ENCODE peak calls at places on chromosomes 2 and 18, in ten cellular contexts. M, Y, U, T, Z, A, G, S, B and W are unnamed samples.

GRCh38 chr2:40315684-40316083 is 136.2 kb downstream of the SLC8A1 start:
- DNase-seq in M (peak), Y (no peak), U (no peak), T (no peak), Z (no peak), A (no peak), G (no peak), S (peak), B (no peak), W (no peak)

GRCh38 chr18:70650878-70651277 is 362.0 kb downstream of the SOCS6 start:
- DNase-seq in M (no peak), Y (no peak), U (no peak), T (no peak), Z (no peak), A (no peak), G (no peak), S (no peak), B (no peak), W (no peak)

GRCh38 chr2:168254158-168254935 is 7.0 kb upstream of the STK39 start:
- DNase-seq in M (no peak), Y (no peak), U (no peak), T (no peak), Z (no peak), A (no peak), G (no peak), S (no peak), B (peak), W (no peak)

GRCh38 chr2:172751564-172751963 is 15.9 kb downstream of the RAPGEF4 start:
- DNase-seq in M (no peak), Y (no peak), U (no peak), T (no peak), Z (no peak), A (no peak), G (no peak), S (no peak), B (no peak), W (no peak)

GRCh38 chr2:31260870-31261269 is 26.9 kb downstream of the EHD3 start:
- DNase-seq in M (no peak), Y (no peak), U (no peak), T (no peak), Z (no peak), A (no peak), G (no peak), S (no peak), B (no peak), W (no peak)

GRCh38 chr2:201261471-201261870 is 1.1 kb downstream of the CASP8 start:
- DNase-seq in M (no peak), Y (peak), U (peak), T (peak), Z (no peak), A (no peak), G (no peak), S (no peak), B (no peak), W (no peak)

GRCh38 chr18:69402219-69402989 is 1.7 kb downstream of the DOK6 start:
- DNase-seq in M (no peak), Y (no peak), U (no peak), T (no peak), Z (no peak), A (no peak), G (no peak), S (no peak), B (peak), W (no peak)

GRCh38 chr18:11654736-11655604 is 34.1 kb upstream of the GNAL start:
- DNase-seq in M (peak), Y (peak), U (peak), T (peak), Z (peak), A (peak), G (peak), S (peak), B (no peak), W (no peak)

GRCh38 chr2:164030623-164031022 is 294.8 kb upstream of the FIGN start:
- DNase-seq in M (no peak), Y (no peak), U (no peak), T (no peak), Z (no peak), A (no peak), G (no peak), S (no peak), B (no peak), W (no peak)

GRCh38 chr18:5440297-5440696 is 103.5 kb downstream of the EPB41L3 start:
- DNase-seq in M (no peak), Y (peak), U (no peak), T (no peak), Z (no peak), A (no peak), G (no peak), S (no peak), B (no peak), W (no peak)

GRCh38 chr2:158745067-158745865 is 49.9 kb upstream of the DAPL1 start:
- DNase-seq in M (peak), Y (peak), U (peak), T (peak), Z (peak), A (peak), G (peak), S (peak), B (peak), W (no peak)
- TF ChIP-seq POLR2A in M (no peak), Y (no peak), U (no peak), T (no peak), Z (no peak), A (no peak), G (no peak), S (no peak), B (no peak), W (no peak)

DNA sequence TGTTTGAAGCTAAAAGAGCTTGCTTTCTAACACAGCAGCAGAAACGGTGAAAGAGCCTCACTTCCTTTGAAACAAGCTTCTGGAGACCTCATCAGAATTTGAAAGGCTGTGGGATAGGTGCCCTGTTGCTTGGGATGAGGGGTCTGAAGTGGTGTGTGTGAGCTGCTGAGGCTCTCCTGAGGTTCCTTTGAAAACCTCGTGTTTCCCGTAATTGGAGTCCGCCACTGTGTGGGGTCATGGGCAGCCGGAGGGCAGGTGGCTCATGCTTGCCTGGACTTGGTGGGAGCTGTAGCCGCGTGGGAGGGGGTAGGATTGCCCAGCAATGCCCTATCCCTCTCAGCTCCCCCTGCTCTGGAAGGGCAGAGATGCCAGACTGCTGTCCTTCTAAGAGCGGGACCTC is 34.4 kb downstream of the CABLES1 start:
- DNase-seq in M (no peak), Y (no peak), U (no peak), T (no peak), Z (no peak), A (no peak), G (no peak), S (no peak), B (no peak), W (no peak)
- TF ChIP-seq POLR2A in M (no peak), Y (no peak), U (no peak), T (no peak), Z (no peak), A (no peak), G (no peak), S (no peak), B (no peak), W (no peak)

GRCh38 chr2:188276255-188276654 is 15.4 kb upstream of the GULP1 start:
- DNase-seq in M (no peak), Y (no peak), U (no peak), T (no peak), Z (no peak), A (no peak), G (no peak), S (no peak), B (no peak), W (no peak)
- TF ChIP-seq POLR2A in M (no peak), Y (no peak), U (no peak), T (no peak), Z (no peak), A (no peak), G (no peak), S (no peak), B (no peak), W (no peak)

GRCh38 chr18:2571200-2572143 is at the start of the genes METTL4 and NDC80:
- DNase-seq in M (peak), Y (peak), U (peak), T (peak), Z (peak), A (peak), G (peak), S (peak), B (peak), W (peak)
- TF ChIP-seq POLR2A in M (no peak), Y (peak), U (peak), T (peak), Z (peak), A (peak), G (no peak), S (no peak), B (peak), W (peak)

GRCh38 chr2:241859017-241859435 is 332 bp upstream of the PDCD1 start:
- DNase-seq in M (no peak), Y (no peak), U (no peak), T (no peak), Z (no peak), A (no peak), G (peak), S (no peak), B (no peak), W (peak)

GRCh38 chr2:241859436-241860183 is 916 bp upstream of the PDCD1 start:
- DNase-seq in M (no peak), Y (no peak), U (peak), T (peak), Z (no peak), A (no peak), G (peak), S (peak), B (no peak), W (peak)

GRCh38 chr2:241857041-241857541 is 1.6 kb downstream of the PDCD1 start:
- DNase-seq in M (no peak), Y (no peak), U (no peak), T (no peak), Z (no peak), A (no peak), G (no peak), S (no peak), B (no peak), W (peak)

GRCh38 chr2:241857572-241858121 is 1.0 kb downstream of the PDCD1 start:
- DNase-seq in M (no peak), Y (no peak), U (no peak), T (no peak), Z (no peak), A (no peak), G (no peak), S (no peak), B (no peak), W (no peak)

DNA sequence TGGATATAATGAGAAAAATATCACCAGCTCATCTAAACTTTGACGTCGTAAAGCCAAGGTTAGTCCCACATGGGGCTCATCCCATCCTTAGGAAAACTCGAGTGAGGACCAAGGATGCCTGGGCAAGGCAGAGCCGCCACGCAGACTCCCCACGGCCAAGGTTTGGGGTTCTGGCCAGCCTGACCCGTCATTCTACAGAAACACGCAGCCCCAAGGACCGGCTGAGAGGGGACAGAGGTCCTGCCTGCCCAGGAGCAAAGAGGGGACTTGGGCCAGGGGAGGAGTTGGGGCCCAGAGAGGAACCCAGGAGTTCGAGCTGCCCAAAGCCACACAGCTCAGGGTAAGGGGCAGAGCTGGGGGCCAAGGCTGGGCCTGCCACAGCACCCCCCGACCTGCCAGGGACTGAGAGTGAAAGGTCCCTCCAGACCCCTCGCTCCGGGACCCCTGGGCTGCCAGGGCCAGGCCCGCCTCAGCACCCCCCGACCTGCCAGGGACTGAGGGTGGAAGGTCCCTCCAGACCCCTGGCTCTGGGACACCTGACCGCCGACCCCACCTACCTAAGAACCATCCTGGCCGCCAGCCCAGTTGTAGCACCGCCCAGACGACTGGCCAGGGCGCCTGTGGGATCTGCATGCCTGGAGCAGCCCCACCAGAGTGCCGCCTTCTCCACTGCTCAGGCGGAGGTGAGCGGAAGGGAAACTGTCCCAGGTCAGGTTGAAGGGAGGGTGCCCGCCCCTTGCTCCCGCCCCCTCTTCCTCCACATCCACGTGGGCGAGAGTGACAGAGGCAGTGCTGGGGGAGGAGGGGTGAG is at the start of gene PDCD1:
- DNase-seq in M (no peak), Y (no peak), U (peak), T (peak), Z (peak), A (no peak), G (peak), S (peak), B (peak), W (peak)
- TF ChIP-seq POLR2A in M (no peak), Y (no peak), U (no peak), T (no peak), Z (no peak), A (no peak), G (no peak), S (no peak), B (no peak), W (no peak)

GRCh38 chr2:113245276-113245711 is 33.4 kb downstream of the PAX8 start:
- DNase-seq in M (no peak), Y (no peak), U (no peak), T (no peak), Z (no peak), A (no peak), G (no peak), S (no peak), B (peak), W (no peak)

GRCh38 chr2:113242318-113242717 is 36.4 kb downstream of the PAX8 start:
- DNase-seq in M (no peak), Y (no peak), U (no peak), T (no peak), Z (no peak), A (no peak), G (no peak), S (no peak), B (no peak), W (no peak)

GRCh38 chr2:113240150-113240914 is 38.4 kb downstream of the PAX8 start:
- DNase-seq in M (peak), Y (peak), U (peak), T (peak), Z (peak), A (peak), G (peak), S (peak), B (no peak), W (peak)

GRCh38 chr2:113237604-113238003 is 41.1 kb downstream of the PAX8 start:
- DNase-seq in M (no peak), Y (no peak), U (no peak), T (no peak), Z (no peak), A (no peak), G (no peak), S (no peak), B (peak), W (no peak)

DNA sequence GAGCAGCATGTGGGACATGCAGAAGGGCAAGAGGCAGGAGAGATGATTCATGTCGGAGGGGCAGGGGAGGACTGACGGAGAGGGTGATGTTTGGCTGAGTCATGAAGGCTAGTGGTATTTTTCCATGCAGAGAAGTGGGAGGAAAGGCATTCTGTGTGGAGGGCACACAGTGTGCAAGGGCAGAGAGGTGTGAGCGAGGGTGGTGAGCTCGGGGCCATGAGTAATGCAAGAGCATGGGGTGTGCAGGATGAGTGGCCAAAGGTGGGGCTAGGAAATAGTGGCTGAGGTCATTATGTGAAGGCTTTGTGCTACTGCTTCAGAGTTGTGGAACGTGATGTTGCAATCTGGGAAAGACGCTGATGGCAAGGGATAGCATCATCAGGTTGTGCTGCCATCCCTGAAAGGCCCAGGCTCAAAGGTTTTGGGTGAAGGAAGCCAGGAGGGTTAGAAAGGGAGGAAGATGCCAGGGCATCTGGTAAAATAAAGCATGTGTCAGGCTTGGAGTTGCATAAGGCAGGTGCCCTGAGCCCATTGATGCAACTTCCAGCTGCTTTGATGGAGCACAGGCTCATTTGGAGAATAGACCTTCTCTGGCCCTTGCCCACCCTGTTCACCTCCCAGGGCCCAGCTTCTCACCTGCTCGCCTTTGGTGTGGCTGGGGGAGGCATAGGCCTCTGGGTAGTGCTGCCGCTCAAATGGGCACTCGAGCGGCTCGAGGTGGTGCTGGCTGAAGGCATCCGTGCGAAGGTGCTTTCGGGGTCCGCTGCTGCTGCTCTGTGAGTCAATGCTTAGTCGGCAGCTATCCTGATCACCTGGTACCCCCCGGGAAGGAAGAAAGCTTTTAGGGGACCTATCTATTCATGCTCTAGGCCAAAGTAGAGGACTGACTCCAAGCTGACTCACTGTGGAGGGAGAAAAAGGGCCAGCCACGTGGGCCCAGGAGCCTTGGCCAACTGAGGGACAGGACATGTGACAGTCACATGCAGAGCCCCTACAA is 37.5 kb downstream of the PAX8 start:
- DNase-seq in M (peak), Y (peak), U (peak), T (peak), Z (peak), A (no peak), G (no peak), S (peak), B (peak), W (peak)
- TF ChIP-seq POLR2A in M (peak), Y (no peak), U (peak), T (no peak), Z (no peak), A (no peak), G (no peak), S (no peak), B (no peak), W (no peak)

GRCh38 chr2:187553908-187554703 is at the start of gene TFPI:
- DNase-seq in M (peak), Y (peak), U (no peak), T (no peak), Z (peak), A (no peak), G (peak), S (no peak), B (peak), W (no peak)
- TF ChIP-seq POLR2A in M (peak), Y (peak), U (no peak), T (peak), Z (peak), A (no peak), G (no peak), S (peak), B (peak), W (no peak)